ENCODE peak calls at places on chromosomes 12 and 14, in nine cellular contexts. E, I, Y, G, T, R, C, S and W are unnamed samples. For H3K4me1, the result is how much of the 10 kb centered on the place peaks cover.

GRCh38 chr14:68377459-68377858 is 415.4 kb downstream of the ZFP36L1 start:
- DNase-seq in G (peak), C (no peak), I (peak), E (peak), Y (peak), T (peak), R (peak), S (peak), W (peak)

GRCh38 chr12:127785535-127785934 is 481.4 kb upstream of the TMEM132C start:
- DNase-seq in I (no peak), T (no peak), E (peak), G (no peak), Y (no peak), C (no peak), S (no peak), R (no peak), W (no peak)

GRCh38 chr12:53180931-53181645 is 363 bp upstream of the CSAD start:
- DNase-seq in Y (peak), T (peak), I (peak), G (peak), E (peak), C (peak), R (peak), S (peak), W (peak)

GRCh38 chr14:75442166-75442565 is 14.3 kb downstream of the JDP2 start:
- DNase-seq in Y (no peak), G (no peak), I (no peak), C (no peak), T (no peak), R (no peak), S (no peak), E (peak), W (no peak)

GRCh38 chr12:39972119-39972518 is 133.8 kb downstream of the SLC2A13 start:
- DNase-seq in Y (no peak), S (no peak), T (no peak), E (peak), R (no peak), C (no peak), I (no peak), G (no peak), W (no peak)

GRCh38 chr12:131092911-131093901 is 139.5 kb downstream of the ADGRD1 start:
- DNase-seq in E (peak), S (peak), G (peak), R (peak), I (peak), C (no peak), T (peak), Y (peak), W (no peak)

GRCh38 chr12:12887471-12887870 is 3.9 kb upstream of the GPRC5A start:
- DNase-seq in C (no peak), Y (no peak), T (no peak), G (no peak), S (no peak), E (no peak), I (no peak), R (no peak), W (no peak)

GRCh38 chr14:33127531-33127930 is 188.9 kb downstream of the NPAS3 start:
- DNase-seq in E (peak), I (no peak), C (no peak), G (no peak), R (no peak), Y (no peak), S (no peak), T (no peak), W (no peak)

GRCh38 chr12:46557539-46558373 is 185.2 kb upstream of the SLC38A2 start:
- DNase-seq in G (no peak), Y (no peak), T (no peak), R (no peak), C (no peak), I (no peak), E (peak), S (no peak), W (no peak)

GRCh38 chr12:90333939-90334338 is 621.0 kb downstream of the CCER1 start:
- DNase-seq in Y (no peak), S (no peak), E (peak), C (no peak), I (no peak), G (no peak), T (no peak), R (no peak), W (no peak)

GRCh38 chr12:67633708-67634107 is 14.8 kb upstream of the DYRK2 start:
- DNase-seq in Y (peak), G (peak), I (no peak), C (peak), T (no peak), S (no peak), E (no peak), R (peak), W (peak)

GRCh38 chr12:123488539-123489230 is 30.7 kb downstream of the SNRNP35 start:
- DNase-seq in T (peak), C (no peak), R (no peak), S (no peak), E (no peak), Y (no peak), I (no peak), G (no peak), W (no peak)

GRCh38 chr12:123491481-123491880 is 33.5 kb downstream of the SNRNP35 start:
- DNase-seq in E (no peak), C (no peak), S (no peak), G (no peak), T (no peak), I (no peak), Y (no peak), R (no peak), W (no peak)

GRCh38 chr12:123490089-123490488 is 32.1 kb downstream of the SNRNP35 start:
- DNase-seq in T (no peak), I (no peak), S (peak), E (no peak), C (no peak), R (peak), G (no peak), Y (no peak), W (no peak)

GRCh38 chr12:123491056-123491455 is 33.1 kb downstream of the SNRNP35 start:
- DNase-seq in R (no peak), S (no peak), E (no peak), Y (no peak), G (no peak), C (no peak), T (no peak), I (no peak), W (no peak)

GRCh38 chr12:123489580-123489979 is 31.6 kb downstream of the SNRNP35 start:
- DNase-seq in R (no peak), Y (no peak), G (no peak), I (no peak), E (no peak), S (no peak), C (no peak), T (no peak), W (no peak)
- H3K4me1 ChIP-seq in R (under half), Y (under half), G (under half), I (under half), E (under half), S (under half), C (under half), T (under half), W (under half)

DNA sequence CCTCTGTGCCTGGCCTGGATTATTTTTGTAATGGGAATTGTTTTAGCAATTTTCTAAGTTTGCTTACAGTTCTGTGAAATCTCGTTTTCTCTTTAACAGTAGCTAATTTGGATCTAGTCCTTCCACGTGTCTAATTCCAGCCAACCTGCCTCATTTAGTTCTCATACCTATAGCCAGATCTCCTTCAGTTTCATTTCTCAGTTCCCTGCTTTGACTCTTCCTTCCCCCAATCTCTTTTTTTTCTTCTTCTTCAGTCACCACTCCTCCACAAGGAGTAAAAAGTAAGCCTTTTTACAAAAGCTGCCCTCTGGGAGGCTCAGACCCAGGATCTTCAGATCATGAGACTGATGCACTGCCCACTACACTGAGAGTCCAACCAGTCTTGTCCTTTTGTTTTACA is 1.4 kb downstream of the THTPA start:
- DNase-seq in S (no peak), E (no peak), G (no peak), Y (no peak), R (no peak), I (no peak), C (no peak), T (no peak), W (no peak)
- H3K4me3 ChIP-seq in S (no peak), E (peak), G (no peak), Y (no peak), R (no peak), I (no peak), C (peak), T (peak), W (no peak)

GRCh38 chr14:64704743-64705405 is 650 bp downstream of the PLEKHG3 start:
- DNase-seq in Y (peak), T (no peak), G (peak), C (peak), I (peak), R (peak), E (peak), S (no peak), W (no peak)

GRCh38 chr14:64701660-64702059 is 2.6 kb upstream of the PLEKHG3 start:
- DNase-seq in E (no peak), Y (no peak), G (no peak), I (peak), C (no peak), R (no peak), T (no peak), S (no peak), W (no peak)

GRCh38 chr14:64702493-64703392 is 1.5 kb upstream of the PLEKHG3 start:
- DNase-seq in I (peak), S (peak), T (no peak), G (peak), E (no peak), Y (peak), C (peak), R (peak), W (no peak)

GRCh38 chr14:64704145-64704742 is at the start of gene PLEKHG3:
- DNase-seq in E (peak), Y (peak), R (peak), T (peak), C (peak), I (peak), S (peak), G (peak), W (peak)

GRCh38 chr14:64703393-64704144 is 655 bp upstream of the PLEKHG3 start:
- DNase-seq in Y (no peak), I (no peak), S (no peak), G (peak), T (no peak), E (peak), C (no peak), R (no peak), W (no peak)
- H3K4me1 ChIP-seq in Y (under half), I (under half), S (under half), G (under half), T (under half), E (under half), C (half or more), R (under half), W (under half)

GRCh38 chr12:103571286-103571685 is 15.8 kb upstream of the STAB2 start:
- DNase-seq in I (no peak), S (peak), E (no peak), G (no peak), T (no peak), R (no peak), C (peak), Y (peak), W (peak)
- H3K4me3 ChIP-seq in I (no peak), S (peak), E (no peak), G (no peak), T (peak), R (no peak), C (no peak), Y (no peak), W (no peak)

GRCh38 chr14:69672372-69672771 is 61.0 kb downstream of the SUSD6 start:
- DNase-seq in E (no peak), C (no peak), R (no peak), I (no peak), S (no peak), Y (no peak), G (no peak), T (no peak), W (no peak)

GRCh38 chr14:69669375-69669774 is 58.0 kb downstream of the SUSD6 start:
- DNase-seq in S (no peak), C (no peak), E (no peak), G (no peak), I (no peak), R (no peak), Y (no peak), T (no peak), W (no peak)

GRCh38 chr14:69667938-69668336 is 56.5 kb downstream of the SUSD6 start:
- DNase-seq in R (no peak), C (no peak), I (no peak), S (no peak), G (no peak), E (no peak), Y (no peak), T (no peak), W (no peak)

GRCh38 chr14:69671365-69672050 is 60.1 kb downstream of the SUSD6 start:
- DNase-seq in R (no peak), T (no peak), C (no peak), I (no peak), G (no peak), E (no peak), S (no peak), Y (no peak), W (no peak)

GRCh38 chr14:69670093-69670492 is 58.7 kb downstream of the SUSD6 start:
- DNase-seq in G (no peak), E (no peak), R (no peak), C (no peak), T (no peak), Y (no peak), I (no peak), S (no peak), W (no peak)
- H3K4me1 ChIP-seq in G (half or more), E (under half), R (under half), C (half or more), T (half or more), Y (half or more), I (half or more), S (under half), W (half or more)

GRCh38 chr12:109695420-109695819 is 18.2 kb upstream of the FAM222A start:
- DNase-seq in R (no peak), Y (no peak), I (no peak), T (no peak), C (no peak), S (peak), E (no peak), G (no peak), W (no peak)

GRCh38 chr12:109697270-109697553 is 16.4 kb upstream of the FAM222A start:
- DNase-seq in T (no peak), E (no peak), S (no peak), C (no peak), R (no peak), Y (no peak), I (no peak), G (no peak), W (no peak)

GRCh38 chr12:109697877-109698468 is 15.7 kb upstream of the FAM222A start:
- DNase-seq in Y (no peak), C (no peak), T (peak), R (no peak), G (no peak), I (no peak), E (no peak), S (no peak), W (no peak)

GRCh38 chr12:109695961-109696461 is 17.6 kb upstream of the FAM222A start:
- DNase-seq in S (peak), Y (no peak), G (no peak), T (no peak), E (no peak), I (no peak), C (no peak), R (no peak), W (no peak)

DNA sequence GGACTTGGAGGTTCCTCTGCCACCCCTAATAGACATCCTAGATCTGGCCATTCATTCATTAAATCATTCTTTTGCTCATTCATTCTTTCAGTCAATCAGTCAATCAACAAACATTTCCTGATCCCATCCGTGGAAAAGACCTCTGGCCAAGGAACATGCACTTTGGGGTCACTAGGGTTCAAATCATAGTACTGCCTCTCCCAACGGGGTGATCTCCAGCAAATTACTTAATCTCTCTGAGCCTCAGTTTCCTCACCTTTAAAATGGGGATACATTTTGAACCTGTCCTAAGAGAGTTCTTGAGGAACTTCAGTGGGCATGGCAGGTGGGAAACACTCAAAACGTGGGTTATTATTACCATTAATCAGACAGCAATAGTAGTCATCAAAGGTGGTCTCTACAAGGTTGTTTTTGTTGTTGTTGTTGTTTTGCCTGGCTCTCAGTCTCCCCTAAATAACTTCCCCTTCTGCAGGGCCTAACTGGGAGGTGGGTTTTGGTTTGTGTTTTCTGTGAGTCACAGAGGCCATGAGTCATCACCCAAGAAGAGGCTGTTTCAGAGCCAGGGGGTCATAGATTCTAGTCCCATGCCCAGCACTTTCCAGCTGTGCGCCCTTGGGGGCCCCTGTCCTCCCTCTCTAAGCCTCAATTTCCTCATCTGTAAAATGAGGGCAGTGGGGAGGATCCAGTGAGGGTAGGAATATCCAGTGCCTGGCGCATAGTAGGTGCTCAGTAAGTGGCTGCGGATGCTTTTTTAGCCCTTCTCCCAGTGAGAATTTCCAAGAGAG is 16.9 kb upstream of the FAM222A start:
- DNase-seq in I (no peak), T (no peak), R (no peak), C (no peak), G (no peak), Y (no peak), S (no peak), E (peak), W (no peak)
- H3K4me3 ChIP-seq in I (no peak), T (no peak), R (no peak), C (no peak), G (no peak), Y (no peak), S (no peak), E (no peak), W (no peak)

DNA sequence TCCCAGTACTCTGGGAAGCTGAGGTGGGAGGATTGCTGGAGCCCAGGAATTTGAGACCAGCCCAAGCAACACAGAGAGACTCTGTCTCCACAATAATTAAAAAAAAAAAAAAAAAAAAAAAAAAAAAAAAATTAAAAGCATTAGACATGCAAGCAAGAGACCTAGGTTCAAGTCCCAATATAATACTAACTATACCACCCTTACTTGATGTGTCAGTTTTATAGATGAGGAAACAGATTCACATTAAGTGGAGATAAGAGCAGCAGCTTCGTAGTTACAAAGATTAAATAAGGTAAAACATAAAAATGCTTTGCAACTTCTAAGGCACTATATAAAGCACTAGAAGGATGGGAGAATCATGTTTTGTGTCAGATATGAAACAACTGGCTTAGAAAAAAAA is 9.1 kb downstream of the PPTC7 start:
- DNase-seq in E (no peak), C (no peak), S (no peak), Y (no peak), R (no peak), T (no peak), G (no peak), I (no peak), W (no peak)
- H3K4me1 ChIP-seq in E (under half), C (half or more), S (under half), Y (under half), R (under half), T (half or more), G (under half), I (under half), W (under half)

GRCh38 chr12:124388679-124389536 is 94.0 kb downstream of the RFLNA start:
- DNase-seq in I (peak), C (peak), E (peak), T (peak), G (peak), Y (peak), R (peak), S (no peak), W (peak)

GRCh38 chr12:124386661-124387509 is 92.0 kb downstream of the RFLNA start:
- DNase-seq in E (peak), C (no peak), S (no peak), I (no peak), T (peak), R (no peak), Y (peak), G (no peak), W (no peak)

GRCh38 chr12:124388038-124388676 is 93.3 kb downstream of the RFLNA start:
- DNase-seq in C (no peak), R (no peak), S (no peak), E (peak), Y (no peak), T (no peak), I (no peak), G (no peak), W (no peak)

GRCh38 chr12:124386059-124386458 is 91.2 kb downstream of the RFLNA start:
- DNase-seq in I (no peak), C (no peak), G (no peak), Y (peak), S (peak), T (peak), E (peak), R (no peak), W (peak)

GRCh38 chr12:124387510-124387855 is 92.6 kb downstream of the RFLNA start:
- DNase-seq in S (no peak), I (no peak), G (no peak), T (peak), E (peak), R (peak), C (peak), Y (peak), W (peak)
- H3K4me3 ChIP-seq in S (no peak), I (peak), G (peak), T (peak), E (peak), R (peak), C (peak), Y (peak), W (peak)